ENCODE peak calls at places on chromosome 1, in seven cellular contexts. C is mammary epithelial cell; J is M059J; N is NT2/D1; R is right atrium auricular region; D is stimulated activated CD4-positive, alpha-beta T cell treated with anti-CD3 and anti-CD28 coated beads, Interleukin-4, amount 100 ng/mL, for 48 hours; F is HT-29. O is an unnamed sample.

GRCh38 chr1:20375563-20375962 is 84.9 kb downstream of the VWA5B1 start:
- DNase-seq in J (peak), N (no peak), D (no peak), F (no peak), R (no peak), C (peak), O (no peak)

GRCh38 chr1:223708651-223709268 is 3.6 kb upstream of the CAPN2 start:
- DNase-seq in N (no peak), J (no peak), D (no peak), F (no peak), C (no peak), R (no peak), O (no peak)

GRCh38 chr1:157984469-157984868 is 9.0 kb upstream of the KIRREL1 start:
- DNase-seq in F (no peak), N (no peak), R (no peak), C (no peak), D (no peak), J (no peak), O (no peak)

GRCh38 chr1:22916469-22916817 is 56.2 kb downstream of the LACTBL1 start:
- DNase-seq in N (no peak), D (no peak), J (no peak), F (no peak), R (no peak), C (no peak), O (no peak)

GRCh38 chr1:193306430-193306829 is 120.0 kb upstream of the B3GALT2 start:
- DNase-seq in J (no peak), N (no peak), F (no peak), D (no peak), R (no peak), C (no peak), O (no peak)

GRCh38 chr1:118481091-118481490 is 296.1 kb upstream of the SPAG17 start:
- DNase-seq in C (no peak), D (no peak), R (no peak), F (peak), J (no peak), N (no peak), O (no peak)

GRCh38 chr1:31306278-31306677 is 9.4 kb downstream of the ZCCHC17 start:
- DNase-seq in C (peak), R (no peak), N (no peak), J (peak), D (no peak), F (no peak), O (no peak)

GRCh38 chr1:236605030-236605806 is 902 bp upstream of the HEATR1 start:
- DNase-seq in C (no peak), R (no peak), D (no peak), F (no peak), N (no peak), J (no peak), O (no peak)

GRCh38 chr1:165456114-165456513 is 11.2 kb upstream of the RXRG start:
- DNase-seq in C (peak), R (no peak), D (no peak), J (no peak), F (peak), N (no peak), O (no peak)